ENCODE peak calls at places on chromosomes 11 and 22, in six cellular contexts. X is CD8-positive, alpha-beta memory T cell; N is Karpas-422; U is neuronal stem cell; B is GM23248; H is fibroblast of lung. C is an unnamed sample.
A peak's percentile ranks its signal among the peaks of the same experiment; 100 is the strongest.

GRCh38 chr11:11605821-11606450 is 15.9 kb downstream of the GALNT18 start:
- DNase-seq in X (no peak), H (no peak), N (no peak), U (no peak), B (no peak), C (no peak)

GRCh38 chr11:104672897-104673296 is 225.4 kb downstream of the CASP12 start:
- DNase-seq in U (no peak), X (no peak), H (no peak), B (no peak), N (no peak), C (no peak)

GRCh38 chr11:123180574-123180973 is 14.5 kb downstream of the CLMP start:
- DNase-seq in H (peak; percentile 72), X (no peak), N (no peak), U (no peak), B (peak; percentile 71), C (no peak)

GRCh38 chr11:130772266-130773227 is 143.7 kb downstream of the SNX19 start:
- DNase-seq in B (peak; percentile 94), N (no peak), H (peak; percentile 98), X (no peak), U (no peak), C (peak; percentile 47)

GRCh38 chr22:50015451-50016307 is 3.1 kb upstream of the IL17REL start:
- DNase-seq in B (no peak), X (no peak), H (no peak), N (no peak), U (no peak), C (no peak)

GRCh38 chr11:46202149-46202548 is 75.3 kb upstream of the CREB3L1 start:
- DNase-seq in B (no peak), H (no peak), U (no peak), X (no peak), N (no peak), C (no peak)

GRCh38 chr11:45885921-45886721 is 670 bp downstream of the MAPK8IP1 start:
- DNase-seq in H (no peak), N (no peak), U (no peak), B (no peak), X (no peak), C (no peak)

GRCh38 chr11:56783448-56784041 is 35.0 kb upstream of the OR9G4 start:
- DNase-seq in N (peak; percentile 88), H (peak; percentile 39), X (no peak), U (peak; percentile 61), B (peak; percentile 79), C (no peak)

GRCh38 chr11:88555018-88555828 is 217.7 kb upstream of the CTSC start:
- DNase-seq in H (peak; percentile 100), X (no peak), B (peak; percentile 99), N (no peak), U (no peak), C (no peak)

GRCh38 chr11:12223771-12224536 is 113.6 kb downstream of the MICAL2 start:
- DNase-seq in H (peak; percentile 40), X (no peak), B (no peak), U (no peak), N (no peak), C (no peak)

GRCh38 chr11:12963789-12964536 is 45.2 kb upstream of the RASSF10 start:
- DNase-seq in U (peak; percentile 78), X (peak; percentile 33), H (peak; percentile 37), B (peak; percentile 73), N (peak; percentile 88), C (peak; percentile 68)

GRCh38 chr11:131932584-131933360 is 562.4 kb downstream of the NTM start:
- DNase-seq in N (no peak), U (no peak), X (no peak), B (no peak), H (no peak), C (no peak)

GRCh38 chr11:74672956-74673895 is 58.0 kb downstream of the CHRDL2 start:
- DNase-seq in U (no peak), X (no peak), H (peak; percentile 97), N (no peak), B (peak; percentile 97), C (peak; percentile 61)

GRCh38 chr22:19672054-19672776 is 42.1 kb upstream of the SEPTIN5 start:
- DNase-seq in N (no peak), U (no peak), B (no peak), H (no peak), X (no peak), C (no peak)

GRCh38 chr22:49699476-49699875 is 128.2 kb downstream of the BRD1 start:
- DNase-seq in B (no peak), U (no peak), H (no peak), X (no peak), N (no peak), C (no peak)

GRCh38 chr11:69257838-69258658 is 35.9 kb upstream of the MYEOV start:
- DNase-seq in H (no peak), U (no peak), N (no peak), B (no peak), X (no peak), C (no peak)

GRCh38 chr22:39616781-39617180 is 46.2 kb downstream of the CACNA1I start:
- DNase-seq in B (no peak), X (no peak), H (no peak), N (no peak), U (no peak), C (no peak)

GRCh38 chr11:3888210-3888609 is 32.7 kb downstream of the STIM1 start:
- DNase-seq in U (no peak), X (no peak), H (no peak), N (no peak), B (no peak), C (no peak)
- H3K4me1 ChIP-seq in U (no peaks in the 10 kb centered on the region), X (peaks cover 43% of the 10 kb centered on the region), H (no peaks in the 10 kb centered on the region), N (peaks cover 44% of the 10 kb centered on the region), B (no peaks in the 10 kb centered on the region), C (peaks cover 4% of the 10 kb centered on the region)

GRCh38 chr22:38260760-38261477 is 11.9 kb downstream of the TMEM184B start:
- DNase-seq in X (no peak), N (no peak), U (peak; percentile 49), B (peak; percentile 76), H (peak; percentile 18), C (no peak)
- H3K27ac ChIP-seq in X (no peak overlapping the region), N (peak overlapping the region; percentile 52), U (peak overlapping the region; percentile 85), B (peak overlapping the region; percentile 46), H (peak overlapping the region; percentile 59), C (peak overlapping the region; percentile 75)

DNA sequence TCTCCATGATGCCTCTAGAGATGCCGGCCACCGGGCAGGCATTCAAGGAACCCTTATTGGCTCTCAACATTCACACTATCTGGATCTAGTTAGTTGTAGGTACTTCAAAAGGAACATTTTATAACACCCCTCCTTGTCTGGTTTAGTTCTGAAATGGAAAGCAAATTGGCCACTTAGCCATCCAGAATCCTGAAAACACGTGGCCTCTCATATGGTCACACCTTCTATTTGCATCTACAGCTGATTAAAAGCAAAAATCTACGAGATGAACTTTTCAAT is 29.2 kb downstream of the ABTB2 start:
- DNase-seq in H (no peak), U (no peak), X (no peak), B (no peak), N (no peak), C (no peak)
- H3K4me1 ChIP-seq in H (no peaks in the 10 kb centered on the region), U (no peaks in the 10 kb centered on the region), X (no peaks in the 10 kb centered on the region), B (peaks cover 24% of the 10 kb centered on the region), N (no peaks in the 10 kb centered on the region), C (peaks cover 55% of the 10 kb centered on the region)

GRCh38 chr11:64095949-64096348 is 60.2 kb downstream of the FLRT1 start:
- DNase-seq in H (no peak), U (no peak), N (no peak), X (no peak), B (no peak), C (no peak)
- H3K27ac ChIP-seq in H (no peak overlapping the region), U (no peak overlapping the region), N (no peak overlapping the region), X (no peak overlapping the region), B (no peak overlapping the region), C (no peak overlapping the region)

DNA sequence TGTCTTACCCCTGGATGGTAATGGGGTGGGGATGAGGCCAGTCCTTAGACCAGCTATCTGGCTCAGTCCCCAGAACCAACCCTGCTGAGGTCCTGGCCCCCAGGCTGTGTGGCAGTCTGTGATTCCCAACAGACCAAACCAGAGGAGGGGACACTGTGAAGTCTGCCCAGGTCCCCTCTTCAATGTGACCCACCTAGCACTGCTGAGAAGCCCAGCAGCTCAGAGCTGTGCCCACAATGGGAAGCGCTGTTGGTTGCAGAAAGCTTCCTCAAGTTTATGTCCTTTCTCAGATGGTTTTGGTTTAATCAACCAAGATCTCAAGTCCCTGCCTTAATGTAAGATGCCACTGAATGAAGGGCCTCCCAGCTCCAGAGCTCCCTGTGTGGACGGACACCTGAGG is 114.7 kb upstream of the IGLL5 start:
- DNase-seq in X (no peak), N (no peak), H (no peak), B (no peak), U (no peak), C (no peak)
- H3K4me1 ChIP-seq in X (peaks cover 4% of the 10 kb centered on the region), N (peaks cover 35% of the 10 kb centered on the region), H (no peaks in the 10 kb centered on the region), B (no peaks in the 10 kb centered on the region), U (no peaks in the 10 kb centered on the region), C (no peaks in the 10 kb centered on the region)